ENCODE peak calls at places on chromosomes 12 and 14, in nine cellular contexts. S is neural crest cell, H is GM13976, F is OCI-LY7, E is MCF 10A, W is esophagus squamous epithelium, L is HFF-Myc, K is tibial artery, B is progenitor cell of endocrine pancreas. R is an unnamed sample.

GRCh38 chr14:72855913-72856312 is 38.0 kb downstream of the DPF3 start:
- DNase-seq in W (no peak), E (peak; percentile 39), K (no peak), L (no peak), S (no peak), H (no peak), F (no peak), B (no peak), R (no peak)

GRCh38 chr14:50768220-50768619 is 62.7 kb downstream of the NIN start:
- DNase-seq in B (no peak), W (no peak), K (no peak), E (no peak), S (no peak), H (no peak), L (no peak), F (no peak), R (no peak)

GRCh38 chr14:102187583-102188001 is 47.9 kb downstream of the WDR20 start:
- DNase-seq in W (no peak), B (no peak), S (no peak), L (no peak), H (no peak), E (peak; percentile 14), F (no peak), K (no peak), R (no peak)

GRCh38 chr14:45785240-45785639 is 532.2 kb upstream of the MIS18BP1 start:
- DNase-seq in B (no peak), S (no peak), L (no peak), E (peak; percentile 6), F (no peak), K (no peak), H (no peak), W (no peak), R (no peak)

GRCh38 chr14:30354439-30354838 is 204.5 kb upstream of the G2E3 start:
- DNase-seq in L (no peak), S (no peak), H (no peak), B (no peak), F (no peak), K (no peak), W (no peak), E (no peak), R (no peak)

GRCh38 chr14:44149597-44149996 is 357.5 kb downstream of the FSCB start:
- DNase-seq in L (no peak), H (no peak), S (peak; percentile 32), E (peak; percentile 68), B (peak; percentile 30), W (no peak), K (no peak), F (peak; percentile 4), R (no peak)

GRCh38 chr14:77023001-77023996 is 5.2 kb downstream of the IRF2BPL start:
- DNase-seq in B (peak; percentile 57), H (no peak), L (no peak), K (no peak), W (no peak), S (no peak), F (no peak), E (peak; percentile 52), R (no peak)

GRCh38 chr12:120241561-120242274 is 23.8 kb downstream of the PXN start:
- DNase-seq in E (peak; percentile 87), W (no peak), B (no peak), K (no peak), L (no peak), S (no peak), H (no peak), F (no peak), R (no peak)

GRCh38 chr12:82688035-82688501 is 1.4 kb downstream of the TMTC2 start:
- DNase-seq in H (peak; percentile 27), K (no peak), B (no peak), F (peak; percentile 44), E (peak; percentile 16), L (no peak), S (no peak), W (no peak), R (no peak)

GRCh38 chr12:82685721-82686222 is 934 bp upstream of the TMTC2 start:
- DNase-seq in L (peak; percentile 77), F (peak; percentile 96), B (peak; percentile 91), K (peak; percentile 95), E (peak; percentile 96), W (peak; percentile 69), H (peak; percentile 75), S (peak; percentile 91), R (peak; percentile 64)

GRCh38 chr12:82686223-82687019 is at the start of gene TMTC2:
- DNase-seq in L (peak; percentile 63), K (peak; percentile 93), S (peak; percentile 85), H (peak; percentile 97), F (peak; percentile 88), E (peak; percentile 92), W (peak; percentile 44), B (peak; percentile 81), R (peak; percentile 93)

GRCh38 chr12:82688619-82689018 is 1.9 kb downstream of the TMTC2 start:
- DNase-seq in W (no peak), L (no peak), K (no peak), B (no peak), E (no peak), F (no peak), H (no peak), S (no peak), R (no peak)

GRCh38 chr12:82687020-82687951 is 580 bp downstream of the TMTC2 start:
- DNase-seq in F (peak; percentile 73), B (peak; percentile 53), S (peak; percentile 15), E (peak; percentile 71), K (no peak), H (peak; percentile 73), W (no peak), L (no peak), R (peak; percentile 47)
- TF ChIP-seq CTCF in F (no peak), B (no peak), S (no peak), E (no peak), K (no peak), H (no peak), W (no peak), L (no peak), R (no peak)

DNA sequence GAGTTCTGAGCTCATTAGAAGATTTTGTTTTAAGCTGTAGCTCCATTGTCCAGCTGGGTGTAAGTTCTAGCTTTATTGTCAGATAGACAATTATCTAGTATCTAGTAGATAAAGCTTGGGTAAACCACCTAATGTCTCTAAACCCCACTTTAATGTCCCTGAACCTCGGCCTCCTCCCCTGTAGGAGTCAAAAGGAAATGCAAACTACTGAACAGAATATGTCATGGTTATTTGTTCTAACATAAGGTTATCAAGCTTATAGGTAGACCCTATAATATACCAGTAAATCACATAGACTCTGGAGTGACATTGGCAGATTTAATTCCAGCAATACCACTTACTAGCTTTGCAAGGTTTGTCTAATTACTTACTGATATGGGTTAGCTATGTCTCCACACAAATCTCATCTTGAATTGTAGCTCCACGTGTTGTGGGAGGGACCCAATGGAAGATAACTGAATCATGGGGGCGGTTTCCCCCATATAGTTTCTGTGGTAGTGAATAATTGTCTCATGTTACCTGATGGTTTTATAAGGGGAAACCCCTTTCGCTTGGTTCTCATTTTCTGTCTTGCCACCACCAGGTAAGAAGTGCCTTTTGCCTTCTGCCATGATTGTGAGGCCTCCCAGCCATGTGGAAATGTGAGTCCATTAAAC is 29.4 kb downstream of the BCAT1 start:
- DNase-seq in L (no peak), E (no peak), W (no peak), F (no peak), H (no peak), B (no peak), S (no peak), K (no peak), R (no peak)
- TF ChIP-seq CTCF in L (no peak), E (no peak), W (no peak), F (no peak), H (no peak), B (no peak), S (no peak), K (no peak), R (no peak)

DNA sequence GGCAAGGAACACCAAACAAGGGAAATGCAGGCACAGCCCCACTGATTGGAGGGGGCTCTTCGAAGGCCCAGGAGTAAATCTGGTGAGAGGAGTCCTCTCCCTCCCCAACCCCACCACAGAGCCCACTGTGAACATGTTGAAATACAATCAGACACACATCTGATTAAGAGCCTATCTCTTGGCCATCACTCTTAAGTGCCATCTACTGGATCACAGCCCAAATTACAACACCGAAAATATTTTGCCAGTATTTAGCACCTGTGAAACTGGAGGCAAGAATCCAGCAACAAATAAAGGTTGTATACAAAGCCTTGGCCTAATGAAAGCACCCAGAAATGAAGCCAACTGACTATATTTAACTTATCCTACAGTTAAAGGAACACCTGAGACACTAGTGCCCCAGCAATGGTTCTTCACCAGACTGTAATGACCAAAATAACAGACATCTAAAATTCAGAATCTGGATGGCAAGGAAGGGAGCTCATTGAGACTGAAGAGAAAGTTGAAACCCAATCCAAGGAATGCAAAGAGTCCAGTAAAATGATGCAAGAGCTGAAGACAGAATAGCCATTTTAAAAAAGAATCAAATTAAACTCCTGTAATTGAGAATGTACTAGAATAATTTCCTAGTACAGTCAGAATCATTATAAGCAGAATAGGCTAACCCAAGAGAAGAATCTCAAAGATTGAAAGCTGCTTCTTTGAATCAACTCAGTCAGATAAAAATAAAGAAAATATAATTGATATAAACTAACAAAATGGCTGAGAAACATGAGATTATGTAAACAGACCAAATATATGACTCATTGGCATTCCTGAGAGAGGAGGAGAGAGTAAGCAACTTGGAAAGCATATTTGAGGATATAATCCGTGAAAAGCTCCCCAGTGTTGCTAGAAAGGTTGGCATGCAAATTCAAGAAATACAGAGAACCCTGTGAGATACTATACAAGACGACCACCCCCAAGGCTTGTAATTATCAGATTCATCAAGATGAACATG is 1117.0 kb downstream of the FLRT2 start:
- DNase-seq in B (no peak), L (peak; percentile 10), S (no peak), K (no peak), F (peak; percentile 23), W (no peak), E (peak; percentile 49), H (no peak), R (no peak)
- TF ChIP-seq CTCF in B (no peak), L (peak; percentile 25), S (peak; percentile 15), K (no peak), F (peak; percentile 80), W (no peak), E (no peak), H (no peak), R (peak; percentile 27)

GRCh38 chr12:127450822-127451221 is 816.1 kb upstream of the TMEM132C start:
- DNase-seq in F (no peak), H (no peak), E (no peak), K (no peak), W (no peak), B (no peak), L (no peak), S (no peak), R (no peak)

GRCh38 chr12:127457726-127458125 is 809.2 kb upstream of the TMEM132C start:
- DNase-seq in K (no peak), E (no peak), H (no peak), W (no peak), B (no peak), F (no peak), L (no peak), S (no peak), R (no peak)

GRCh38 chr12:127459687-127460086 is 807.3 kb upstream of the TMEM132C start:
- DNase-seq in L (no peak), B (no peak), F (no peak), S (no peak), E (no peak), H (no peak), W (no peak), K (no peak), R (no peak)

GRCh38 chr12:127459166-127459565 is 807.8 kb upstream of the TMEM132C start:
- DNase-seq in K (no peak), F (no peak), L (peak; percentile 1), W (no peak), S (no peak), H (no peak), E (no peak), B (no peak), R (no peak)

DNA sequence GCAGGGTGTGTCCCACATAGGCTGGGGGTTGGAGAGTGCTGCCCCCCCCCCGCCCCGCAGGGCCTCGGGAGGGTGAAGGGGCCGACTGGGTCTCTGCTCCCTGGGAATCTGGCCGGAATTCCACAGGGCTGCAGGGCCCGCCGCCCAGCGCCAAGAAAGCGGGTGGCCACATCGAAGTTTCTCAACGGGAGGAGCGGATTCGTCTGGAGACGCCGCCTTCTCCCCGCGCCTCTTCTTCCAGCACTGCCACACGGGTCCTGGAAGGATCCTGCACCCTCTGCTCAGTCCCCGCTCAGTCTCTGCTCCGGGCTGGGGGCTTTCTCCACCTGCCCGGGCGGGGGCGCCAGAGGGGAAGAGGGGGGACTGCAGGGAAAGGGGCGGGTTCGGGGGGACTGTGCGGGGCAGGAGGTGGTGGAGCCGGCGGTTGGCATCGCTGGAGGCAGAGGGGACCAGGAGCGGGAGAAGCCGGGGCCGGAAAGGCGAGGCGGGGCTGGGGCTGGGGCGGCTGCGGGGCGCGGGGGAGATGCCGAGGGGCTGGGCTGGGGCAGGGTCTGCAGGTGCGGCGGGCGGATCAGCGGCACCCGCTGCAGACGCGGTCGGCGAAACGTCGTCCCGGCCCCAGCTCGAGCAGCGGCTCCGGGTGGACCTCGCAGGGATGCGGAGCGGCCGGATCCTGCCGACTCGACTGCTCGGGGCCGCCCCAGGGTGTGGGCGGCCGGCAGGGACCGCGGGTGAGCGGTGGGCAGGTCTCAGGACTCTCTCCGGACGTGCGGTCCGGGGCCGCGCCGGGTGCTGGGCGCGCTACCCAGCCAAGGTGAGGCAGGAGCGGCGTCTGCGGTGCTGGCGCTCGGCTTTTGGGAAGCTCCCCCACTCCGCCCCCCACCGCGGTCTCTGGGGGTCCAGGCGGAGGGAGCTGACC is 811.4 kb upstream of the TMEM132C start:
- DNase-seq in S (no peak), H (peak; percentile 25), F (no peak), E (no peak), B (peak; percentile 35), L (no peak), K (no peak), W (no peak), R (peak; percentile 27)
- TF ChIP-seq CTCF in S (peak; percentile 30), H (no peak), F (no peak), E (no peak), B (peak; percentile 38), L (no peak), K (no peak), W (no peak), R (no peak)

R was measured in GM13977.